ENCODE peak calls at places on chromosomes 11 and 22, in four cellular contexts. S is T-helper 1 cell; R is stimulated activated CD4-positive, alpha-beta T cell treated with anti-CD3 and anti-CD28 coated beads, Interleukin-12 subunit alpha, Interleukin-12 subunit beta, amount 100 ng/mL, for 4 hours; J is EL. D is an unnamed sample.

GRCh38 chr22:46073683-46074504 is 76.4 kb upstream of the PPARA start:
- DNase-seq in R (no peak), J (peak), S (peak), D (no peak)

GRCh38 chr22:37425800-37426531 is 1.3 kb downstream of the ELFN2 start:
- DNase-seq in J (no peak), S (no peak), R (no peak), D (no peak)

GRCh38 chr22:16810188-16810802 is 14.9 kb downstream of the XKR3 start:
- DNase-seq in R (no peak), J (no peak), S (no peak), D (no peak)

GRCh38 chr22:41974691-41975290 is 5.5 kb downstream of the SEPTIN3 start:
- DNase-seq in J (no peak), S (no peak), R (no peak), D (no peak)

GRCh38 chr22:46875089-46875488 is 112.6 kb downstream of the TBC1D22A start:
- DNase-seq in S (no peak), R (no peak), J (no peak), D (no peak)

GRCh38 chr22:23072035-23072910 is 2.0 kb downstream of the GNAZ start:
- DNase-seq in J (peak), S (no peak), R (no peak), D (no peak)

GRCh38 chr11:90809581-90809980 is 586.7 kb upstream of the CHORDC1 start:
- DNase-seq in R (no peak), J (no peak), S (no peak), D (no peak)

GRCh38 chr22:19849800-19850481 is 4.7 kb downstream of the GNB1L start:
- DNase-seq in S (no peak), R (no peak), J (no peak), D (no peak)

GRCh38 chr11:55852141-55852540 is 13.6 kb downstream of the OR5D16 start:
- DNase-seq in R (no peak), S (no peak), J (no peak), D (no peak)

GRCh38 chr11:119363874-119364590 is 17.5 kb downstream of the USP2 start:
- DNase-seq in S (no peak), R (peak), J (no peak), D (no peak)

GRCh38 chr11:45037425-45038005 is 86.8 kb upstream of the TP53I11 start:
- DNase-seq in J (no peak), S (no peak), R (no peak), D (no peak)

GRCh38 chr11:63834532-63835155 is 4.3 kb upstream of the MARK2 start:
- DNase-seq in J (no peak), S (no peak), R (no peak), D (no peak)

GRCh38 chr11:44399968-44400367 is 90.0 kb upstream of the ALX4 start:
- DNase-seq in J (no peak), R (no peak), S (no peak), D (no peak)

GRCh38 chr11:69587454-69588081 is 53.4 kb upstream of the CCND1 start:
- DNase-seq in S (no peak), R (no peak), J (peak), D (no peak)

GRCh38 chr22:26893034-26893710 is 235.8 kb downstream of the MIAT start:
- DNase-seq in S (no peak), R (no peak), J (no peak), D (peak)

GRCh38 chr11:19673924-19674390 is 38.7 kb upstream of the NAV2 start:
- DNase-seq in R (no peak), J (no peak), S (no peak), D (no peak)

GRCh38 chr22:27676545-27677188 is 124.9 kb downstream of the MN1 start:
- DNase-seq in J (no peak), R (no peak), S (no peak), D (no peak)

GRCh38 chr11:9313648-9314290 is 624 bp downstream of the TMEM41B start:
- DNase-seq in S (no peak), J (peak), R (peak), D (no peak)

GRCh38 chr11:86034710-86035109 is 34.2 kb downstream of the PICALM start:
- DNase-seq in S (no peak), J (no peak), R (no peak), D (no peak)

GRCh38 chr11:34324466-34324865 is 33.3 kb downstream of the ABTB2 start:
- DNase-seq in J (no peak), R (no peak), S (no peak), D (no peak)

GRCh38 chr11:107824668-107825369 is 33.8 kb downstream of the SLC35F2 start:
- DNase-seq in S (no peak), R (no peak), J (no peak), D (no peak)

GRCh38 chr22:22093743-22094142 is 111.2 kb upstream of the TOP3B start:
- DNase-seq in S (no peak), J (no peak), R (no peak), D (no peak)

D was measured in type B pancreatic cell.